ENCODE peak calls at places on chromosome 17, in four cellular contexts. One of them, this sample, is unnamed.
A peak's percentile ranks its signal among the peaks of the same experiment; 100 is the strongest.

GRCh38 chr17:78844301-78845005 is 3.8 kb upstream of the USP36 start:
- DNase-seq in HFF-Myc: no peak
- DNase-seq in thoracic aorta: no peak
- DNase-seq in cardiac fibroblast: peak; percentile 60
- DNase-seq in this sample: no peak

GRCh38 chr17:73090396-73091202 is 1.9 kb downstream of the SLC39A11 start:
- DNase-seq in cardiac fibroblast: no peak
- DNase-seq in HFF-Myc: no peak
- DNase-seq in thoracic aorta: no peak
- DNase-seq in this sample: no peak

GRCh38 chr17:16398270-16399267 is 16.8 kb upstream of the TRPV2 start:
- DNase-seq in HFF-Myc: no peak
- DNase-seq in cardiac fibroblast: peak; percentile 14
- DNase-seq in thoracic aorta: no peak
- DNase-seq in this sample: no peak

GRCh38 chr17:37689317-37689716 is 46.1 kb upstream of the DDX52 start:
- DNase-seq in thoracic aorta: no peak
- DNase-seq in cardiac fibroblast: no peak
- DNase-seq in HFF-Myc: no peak
- DNase-seq in this sample: no peak

GRCh38 chr17:55743103-55743679 is 7.7 kb upstream of the PCTP start:
- DNase-seq in HFF-Myc: no peak
- DNase-seq in cardiac fibroblast: peak; percentile 19
- DNase-seq in thoracic aorta: no peak
- DNase-seq in this sample: no peak

GRCh38 chr17:80948961-80949450 is 42.6 kb upstream of the CHMP6 start:
- DNase-seq in cardiac fibroblast: no peak
- DNase-seq in thoracic aorta: no peak
- DNase-seq in HFF-Myc: no peak
- DNase-seq in this sample: no peak

GRCh38 chr17:59366040-59366757 is 34.7 kb downstream of the YPEL2 start:
- DNase-seq in cardiac fibroblast: peak; percentile 53
- DNase-seq in HFF-Myc: no peak
- DNase-seq in thoracic aorta: no peak
- DNase-seq in this sample: no peak

GRCh38 chr17:38430316-38430715 is 2.1 kb downstream of the ARHGAP23 start:
- DNase-seq in cardiac fibroblast: peak; percentile 42
- DNase-seq in HFF-Myc: no peak
- DNase-seq in thoracic aorta: no peak
- DNase-seq in this sample: no peak

GRCh38 chr17:64236827-64237403 is 26.1 kb downstream of the TEX2 start:
- DNase-seq in HFF-Myc: no peak
- DNase-seq in thoracic aorta: no peak
- DNase-seq in cardiac fibroblast: no peak
- DNase-seq in this sample: no peak

GRCh38 chr17:38707678-38708351 is 2.7 kb downstream of the MLLT6 start:
- DNase-seq in cardiac fibroblast: no peak
- DNase-seq in thoracic aorta: no peak
- DNase-seq in HFF-Myc: no peak
- DNase-seq in this sample: no peak

GRCh38 chr17:63275968-63276349 is 170.1 kb downstream of the CYB561 start:
- DNase-seq in cardiac fibroblast: peak; percentile 35
- DNase-seq in thoracic aorta: no peak
- DNase-seq in HFF-Myc: no peak
- DNase-seq in this sample: no peak

GRCh38 chr17:55295411-55296170 is 30.8 kb downstream of the HLF start:
- DNase-seq in cardiac fibroblast: peak; percentile 63
- DNase-seq in thoracic aorta: no peak
- DNase-seq in HFF-Myc: peak; percentile 35
- DNase-seq in this sample: no peak

GRCh38 chr17:75552847-75553552 is 27.5 kb downstream of the LLGL2 start:
- DNase-seq in thoracic aorta: no peak
- DNase-seq in cardiac fibroblast: no peak
- DNase-seq in HFF-Myc: no peak
- DNase-seq in this sample: no peak

GRCh38 chr17:79761894-79762570 is 15.9 kb upstream of the CBX2 start:
- DNase-seq in cardiac fibroblast: no peak
- DNase-seq in HFF-Myc: no peak
- DNase-seq in thoracic aorta: no peak
- DNase-seq in this sample: no peak

GRCh38 chr17:15121426-15121825 is 143.7 kb downstream of the PMP22 start:
- DNase-seq in cardiac fibroblast: no peak
- DNase-seq in HFF-Myc: no peak
- DNase-seq in thoracic aorta: no peak
- DNase-seq in this sample: no peak

DNA sequence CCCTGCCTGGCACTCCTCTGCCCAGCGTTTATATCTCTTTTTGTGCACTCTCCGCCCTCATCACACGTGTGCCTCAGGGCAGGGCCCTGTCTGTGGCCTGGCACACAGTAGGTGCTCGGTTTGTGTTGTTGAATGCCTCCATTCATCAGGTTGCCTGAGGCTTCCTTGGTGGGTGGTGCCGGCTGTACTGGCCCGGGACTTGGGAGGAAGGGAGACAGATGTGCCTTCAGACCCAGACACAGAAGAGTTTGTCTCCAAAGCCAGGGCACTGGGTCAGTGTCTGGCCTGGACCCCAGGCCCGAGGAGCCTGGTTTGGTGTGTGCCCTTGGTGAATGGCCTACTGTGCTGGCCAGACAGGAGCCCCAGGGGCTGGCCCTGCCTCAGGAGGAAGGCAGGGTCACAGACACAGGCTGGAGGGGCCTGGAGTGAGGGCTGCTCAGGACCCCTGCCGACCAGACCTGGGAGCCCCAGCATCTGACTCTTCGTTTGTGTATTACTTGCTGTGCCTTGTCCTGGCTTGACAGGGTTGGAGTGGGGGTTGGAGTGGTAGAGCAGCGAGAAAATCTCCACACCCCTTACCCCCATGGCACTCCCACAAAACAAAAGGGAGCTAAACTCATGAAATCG is 71.7 kb downstream of the RAI1 start:
- DNase-seq in thoracic aorta: no peak
- DNase-seq in cardiac fibroblast: no peak
- DNase-seq in HFF-Myc: no peak
- DNase-seq in this sample: no peak
- H3K4me3 ChIP-seq in thoracic aorta: peak overlapping the region; percentile 77
- H3K4me3 ChIP-seq in cardiac fibroblast: peak overlapping the region; percentile 56
- H3K4me3 ChIP-seq in HFF-Myc: peak overlapping the region; percentile 40
- H3K4me3 ChIP-seq in this sample: peak overlapping the region; percentile 34

GRCh38 chr17:7590743-7591142 is 849 bp upstream of the SOX15 start:
- DNase-seq in cardiac fibroblast: peak; percentile 66
- DNase-seq in thoracic aorta: no peak
- DNase-seq in HFF-Myc: no peak
- DNase-seq in this sample: no peak

GRCh38 chr17:7588553-7589203 is 1.2 kb downstream of the SOX15 start:
- DNase-seq in HFF-Myc: no peak
- DNase-seq in thoracic aorta: no peak
- DNase-seq in cardiac fibroblast: no peak
- DNase-seq in this sample: no peak

GRCh38 chr17:7587831-7588230 is 2.1 kb downstream of the SOX15 start:
- DNase-seq in thoracic aorta: no peak
- DNase-seq in cardiac fibroblast: peak; percentile 33
- DNase-seq in HFF-Myc: no peak
- DNase-seq in this sample: no peak

GRCh38 chr17:7589891-7590611 is at the start of gene SOX15:
- DNase-seq in HFF-Myc: no peak
- DNase-seq in thoracic aorta: no peak
- DNase-seq in cardiac fibroblast: peak; percentile 66
- DNase-seq in this sample: no peak

DNA sequence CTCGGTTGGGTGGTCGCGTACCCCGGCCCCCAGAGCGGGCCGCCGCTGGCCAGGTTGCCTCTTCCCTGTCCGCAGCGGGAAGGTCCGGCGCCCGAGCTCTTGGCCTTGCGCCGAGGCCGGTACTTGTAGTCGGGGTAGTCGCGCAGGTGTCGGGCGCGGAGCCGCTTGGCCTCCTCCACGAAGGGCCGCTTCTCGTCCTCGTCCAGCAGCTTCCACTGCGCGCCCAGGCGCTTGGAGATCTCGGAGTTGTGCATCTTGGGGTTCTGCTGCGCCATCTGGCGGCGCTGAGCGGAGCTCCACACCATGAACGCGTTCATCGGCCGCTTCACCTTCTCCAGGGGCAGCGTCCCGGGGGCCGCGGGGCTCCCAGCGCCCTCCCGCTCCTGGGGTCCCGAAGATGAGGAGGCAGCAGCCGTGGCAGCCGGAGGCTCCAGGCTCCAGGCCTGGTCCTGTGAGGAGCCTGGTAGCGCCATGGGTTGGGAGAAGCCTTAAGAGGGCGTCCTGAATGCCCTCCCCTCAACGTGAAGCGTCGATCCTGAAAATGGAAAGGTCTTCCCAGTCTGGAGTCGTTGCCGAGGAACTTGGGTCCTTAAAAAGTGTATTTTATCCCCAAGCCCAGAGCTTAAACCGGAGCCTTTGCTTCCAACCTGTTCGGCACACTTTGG is 558 bp downstream of the SOX15 start:
- DNase-seq in HFF-Myc: no peak
- DNase-seq in thoracic aorta: no peak
- DNase-seq in cardiac fibroblast: peak; percentile 89
- DNase-seq in this sample: no peak
- TF ChIP-seq CTCF in HFF-Myc: peak; percentile 88
- TF ChIP-seq CTCF in thoracic aorta: peak; percentile 90
- TF ChIP-seq CTCF in cardiac fibroblast: peak; percentile 88
- TF ChIP-seq CTCF in this sample: peak; percentile 94

DNA sequence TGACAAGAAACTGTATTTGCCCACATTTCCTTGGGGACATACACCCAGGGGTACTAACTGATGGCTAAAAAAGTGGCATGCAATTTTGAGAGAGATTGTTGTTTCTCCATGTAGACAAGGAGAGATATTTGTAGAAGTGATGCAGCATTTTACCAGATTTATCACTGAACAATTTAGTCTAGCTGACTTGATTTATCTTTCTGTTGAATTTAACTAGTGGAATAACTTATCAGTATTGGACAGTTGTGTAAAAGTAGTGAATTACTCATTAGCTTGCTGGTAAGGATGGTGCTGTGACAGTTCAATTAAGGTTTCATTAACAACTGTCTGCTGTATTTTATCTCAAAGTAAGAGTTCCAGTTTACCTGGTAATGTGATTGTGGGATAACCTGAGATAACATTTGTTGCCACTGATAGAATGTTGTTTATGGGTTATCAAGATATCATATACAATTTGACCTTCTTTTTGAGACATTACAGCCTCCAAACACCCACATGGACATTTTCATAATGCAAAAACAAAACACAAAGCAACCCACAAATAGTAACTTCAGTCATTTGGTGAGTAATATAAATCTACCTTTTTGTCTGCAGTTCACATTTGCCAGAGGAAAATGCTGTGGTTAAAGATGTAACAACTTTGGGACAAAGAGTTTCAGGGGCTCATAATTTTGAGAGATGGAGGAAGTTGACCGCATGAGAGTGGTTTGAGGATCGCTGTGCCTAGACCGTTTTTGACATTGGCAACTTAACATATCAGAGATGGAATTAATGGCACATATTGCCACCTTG is 3.8 kb downstream of the NLK start:
- DNase-seq in cardiac fibroblast: no peak
- DNase-seq in thoracic aorta: no peak
- DNase-seq in HFF-Myc: no peak
- DNase-seq in this sample: no peak
- H3K4me3 ChIP-seq in cardiac fibroblast: no peak overlapping the region
- H3K4me3 ChIP-seq in thoracic aorta: peak overlapping the region; percentile 10
- H3K4me3 ChIP-seq in HFF-Myc: no peak overlapping the region
- H3K4me3 ChIP-seq in this sample: no peak overlapping the region

GRCh38 chr17:49896222-49896621 is 48.4 kb upstream of the TAC4 start:
- DNase-seq in thoracic aorta: no peak
- DNase-seq in HFF-Myc: no peak
- DNase-seq in cardiac fibroblast: no peak
- DNase-seq in this sample: no peak

GRCh38 chr17:49896860-49897259 is 49.0 kb upstream of the TAC4 start:
- DNase-seq in thoracic aorta: no peak
- DNase-seq in HFF-Myc: no peak
- DNase-seq in cardiac fibroblast: no peak
- DNase-seq in this sample: no peak

GRCh38 chr17:49901460-49902331 is 53.8 kb upstream of the TAC4 start:
- DNase-seq in HFF-Myc: no peak
- DNase-seq in thoracic aorta: no peak
- DNase-seq in cardiac fibroblast: no peak
- DNase-seq in this sample: no peak

GRCh38 chr17:49899588-49899987 is 51.7 kb upstream of the TAC4 start:
- DNase-seq in cardiac fibroblast: no peak
- DNase-seq in thoracic aorta: no peak
- DNase-seq in HFF-Myc: no peak
- DNase-seq in this sample: no peak

GRCh38 chr17:49898547-49899490 is 51.0 kb upstream of the TAC4 start:
- DNase-seq in thoracic aorta: no peak
- DNase-seq in HFF-Myc: no peak
- DNase-seq in cardiac fibroblast: peak; percentile 5
- DNase-seq in this sample: no peak
- TF ChIP-seq CTCF in thoracic aorta: no peak
- TF ChIP-seq CTCF in HFF-Myc: no peak
- TF ChIP-seq CTCF in cardiac fibroblast: no peak
- TF ChIP-seq CTCF in this sample: peak; percentile 20

DNA sequence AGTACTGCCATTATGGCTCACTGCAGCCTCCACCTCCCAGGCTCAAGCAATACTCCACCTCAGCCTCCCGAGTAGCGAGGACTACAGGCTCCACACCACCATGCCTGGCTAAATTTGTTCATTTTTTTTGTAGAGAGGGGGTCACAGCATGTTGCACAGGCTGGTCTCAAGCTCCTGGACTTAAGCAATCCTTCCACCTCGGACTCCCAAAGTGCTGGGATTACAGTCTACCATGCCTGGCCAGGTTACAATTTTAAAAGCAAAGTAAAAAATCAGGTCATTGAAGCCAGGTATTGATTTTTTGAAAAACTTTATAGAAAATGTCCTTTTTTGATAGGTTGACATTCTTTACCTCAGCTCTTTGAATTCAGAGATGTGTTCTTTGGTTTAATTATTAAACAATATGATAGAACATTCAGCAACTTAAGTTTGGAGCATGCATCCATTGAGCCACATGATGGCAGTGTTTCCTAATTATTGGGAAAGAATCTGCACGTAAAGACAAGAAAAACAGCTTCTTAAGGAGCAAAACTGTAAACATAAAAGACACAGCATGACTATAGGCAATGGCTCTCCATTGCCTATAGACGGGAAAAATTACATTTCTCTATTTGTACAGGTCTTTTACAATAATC is 1.7 kb upstream of the SLC16A11 start:
- DNase-seq in HFF-Myc: no peak
- DNase-seq in thoracic aorta: no peak
- DNase-seq in cardiac fibroblast: peak; percentile 92
- DNase-seq in this sample: peak; percentile 35
- H3K4me3 ChIP-seq in HFF-Myc: no peak overlapping the region
- H3K4me3 ChIP-seq in thoracic aorta: peak overlapping the region; percentile 40
- H3K4me3 ChIP-seq in cardiac fibroblast: no peak overlapping the region
- H3K4me3 ChIP-seq in this sample: no peak overlapping the region

This sample was measured in BJ.